ENCODE peak calls at places on chromosomes 11 and 22, in seven cellular contexts. R is glutamatergic neuron; N is RCC 7860; H is heart right ventricle; Z is CD8-positive, alpha-beta T cell; Y is kidney epithelial cell; S is HCEC 1CT. O is an unnamed sample.

GRCh38 chr11:114260483-114260882 is 35.7 kb upstream of the NNMT start:
- DNase-seq in R (no peak), N (no peak), Z (no peak), H (no peak), S (no peak), Y (no peak), O (no peak)

GRCh38 chr22:50046481-50047245 is 11.4 kb downstream of the TTLL8 start:
- DNase-seq in R (no peak), Y (no peak), H (no peak), S (no peak), N (no peak), Z (no peak), O (no peak)

GRCh38 chr11:44835979-44836378 is 109.2 kb downstream of the TSPAN18 start:
- DNase-seq in H (no peak), Z (no peak), R (no peak), N (no peak), Y (no peak), S (no peak), O (no peak)

GRCh38 chr11:77026743-77027142 is 7.5 kb upstream of the B3GNT6 start:
- DNase-seq in S (no peak), R (no peak), N (no peak), H (no peak), Y (no peak), Z (no peak), O (no peak)

GRCh38 chr11:64181506-64182411 is 4.2 kb upstream of the STIP1 start:
- DNase-seq in S (peak; percentile 90), H (peak; percentile 93), Z (peak; percentile 56), N (peak; percentile 83), Y (peak; percentile 82), R (peak; percentile 83), O (peak; percentile 89)

GRCh38 chr11:35558468-35558867 is 33.1 kb upstream of the PAMR1 start:
- DNase-seq in S (no peak), H (peak; percentile 30), R (no peak), Z (no peak), Y (no peak), N (no peak), O (no peak)

GRCh38 chr11:17572791-17573460 is 25.9 kb downstream of the OTOG start:
- DNase-seq in Z (no peak), N (no peak), H (no peak), Y (no peak), S (no peak), R (no peak), O (no peak)

GRCh38 chr11:15624701-15625100 is 510.0 kb downstream of the INSC start:
- DNase-seq in R (no peak), H (no peak), Z (no peak), S (no peak), Y (no peak), N (no peak), O (no peak)

GRCh38 chr11:27721505-27722116 is 21.4 kb upstream of the BDNF start:
- DNase-seq in H (no peak), R (no peak), Z (no peak), S (no peak), N (no peak), Y (no peak), O (no peak)

GRCh38 chr11:3126207-3126865 is 38.8 kb downstream of the OSBPL5 start:
- DNase-seq in Z (no peak), Y (no peak), H (peak; percentile 46), N (no peak), R (no peak), S (no peak), O (no peak)

GRCh38 chr11:849951-850776 is 7.5 kb downstream of the TSPAN4 start:
- DNase-seq in R (no peak), N (no peak), Y (no peak), Z (no peak), H (no peak), S (no peak), O (no peak)

GRCh38 chr22:47836957-47837356 is 1074.5 kb downstream of the TBC1D22A start:
- DNase-seq in H (no peak), S (no peak), Y (peak; percentile 44), Z (no peak), N (peak; percentile 95), R (no peak), O (no peak)

GRCh38 chr11:57527056-57527631 is 3.4 kb downstream of the TIMM10 start:
- DNase-seq in S (peak; percentile 50), H (peak; percentile 70), N (peak; percentile 25), R (peak; percentile 83), Y (no peak), Z (peak; percentile 82), O (peak; percentile 30)

GRCh38 chr11:64864473-64865285 is 13.7 kb downstream of the EHD1 start:
- DNase-seq in Z (no peak), Y (no peak), N (no peak), H (peak; percentile 79), S (peak; percentile 96), R (no peak), O (peak; percentile 74)

GRCh38 chr11:121521145-121522042 is 68.6 kb upstream of the SORL1-AS1 start:
- DNase-seq in Y (no peak), S (no peak), R (no peak), N (no peak), Z (no peak), H (no peak), O (peak; percentile 81)

GRCh38 chr11:68816917-68817419 is 24.7 kb downstream of the CPT1A start:
- DNase-seq in R (no peak), N (no peak), Y (no peak), H (no peak), Z (no peak), S (no peak), O (no peak)

GRCh38 chr11:12540913-12541587 is 133.2 kb upstream of the TEAD1 start:
- DNase-seq in H (no peak), S (peak; percentile 93), R (no peak), Y (peak; percentile 38), Z (no peak), N (peak; percentile 61), O (no peak)

GRCh38 chr11:60771879-60772525 is 13.1 kb upstream of the MS4A10 start:
- DNase-seq in S (no peak), Y (no peak), N (no peak), Z (no peak), H (no peak), R (no peak), O (no peak)

GRCh38 chr22:20424937-20425587 is 12.6 kb downstream of the SCARF2 start:
- DNase-seq in S (no peak), N (no peak), R (peak; percentile 56), H (peak; percentile 81), Y (no peak), Z (no peak), O (no peak)

GRCh38 chr11:66476841-66477251 is 3.4 kb upstream of the DPP3 start:
- DNase-seq in Z (no peak), Y (no peak), N (no peak), S (no peak), H (no peak), R (peak; percentile 43), O (no peak)

GRCh38 chr11:23278121-23278520 is 417.8 kb upstream of the CCDC179 start:
- DNase-seq in Y (no peak), R (no peak), H (no peak), Z (no peak), S (peak; percentile 90), N (no peak), O (no peak)

GRCh38 chr11:9263840-9264380 is 1.2 kb downstream of the DENND5A start:
- DNase-seq in S (no peak), N (peak; percentile 36), H (no peak), R (no peak), Z (no peak), Y (no peak), O (peak; percentile 89)

GRCh38 chr22:36308880-36309279 is 55.9 kb downstream of the APOL1 start:
- DNase-seq in S (no peak), R (no peak), Y (no peak), N (no peak), H (no peak), Z (no peak), O (no peak)

GRCh38 chr11:46122955-46123354 is 1.7 kb upstream of the PHF21A start:
- DNase-seq in Y (no peak), N (no peak), Z (no peak), H (no peak), R (no peak), S (peak; percentile 37), O (no peak)

O was measured in MV-4-11.